ENCODE peak calls at places on chromosome 19, in ten cellular contexts. U, S, X, A, E, O, N, T, M and B are unnamed samples.
A peak's percentile ranks its signal among the peaks of the same experiment; 100 is the strongest.

GRCh38 chr19:33450689-33451088 is 70.9 kb downstream of the PEPD start:
- DNase-seq in A (no peak), N (no peak), T (peak; percentile 4), X (peak; percentile 51), M (no peak), U (no peak), S (no peak), E (no peak), O (no peak), B (no peak)

GRCh38 chr19:34841780-34842179 is 68.8 kb upstream of the ZNF599 start:
- DNase-seq in A (no peak), X (peak; percentile 23), M (no peak), S (no peak), U (no peak), N (no peak), O (no peak), T (no peak), E (no peak), B (no peak)

GRCh38 chr19:45276284-45276687 is 25.2 kb downstream of the MARK4 start:
- DNase-seq in X (no peak), E (no peak), O (no peak), T (no peak), M (no peak), S (peak; percentile 24), N (no peak), A (peak; percentile 33), U (no peak), B (no peak)

GRCh38 chr19:7982103-7982502 is 23.3 kb downstream of the ELAVL1 start:
- DNase-seq in M (no peak), X (peak; percentile 52), T (no peak), O (no peak), N (no peak), S (no peak), U (no peak), E (no peak), A (no peak), B (no peak)

GRCh38 chr19:7307590-7308218 is 13.5 kb upstream of the INSR start:
- DNase-seq in U (no peak), O (no peak), X (no peak), E (no peak), T (no peak), A (no peak), N (no peak), S (no peak), M (no peak), B (no peak)

GRCh38 chr19:55370305-55370988 is at the start of gene IL11:
- DNase-seq in U (no peak), X (no peak), S (no peak), E (no peak), A (no peak), N (no peak), T (no peak), O (no peak), M (no peak), B (no peak)

GRCh38 chr19:511101-511841 is 4.0 kb downstream of the TPGS1 start:
- DNase-seq in N (peak; percentile 90), X (no peak), T (peak; percentile 88), O (no peak), U (peak; percentile 68), M (no peak), E (no peak), A (peak; percentile 98), S (peak; percentile 91), B (peak; percentile 93)

GRCh38 chr19:38284422-38284821 is 19.6 kb upstream of the C19orf33 start:
- DNase-seq in T (no peak), X (no peak), A (no peak), E (no peak), M (no peak), S (no peak), U (peak; percentile 80), O (no peak), N (no peak), B (no peak)

GRCh38 chr19:31254611-31255010 is 94.6 kb downstream of the TSHZ3 start:
- DNase-seq in S (no peak), A (no peak), T (no peak), N (no peak), O (no peak), X (no peak), M (no peak), U (no peak), E (no peak), B (no peak)

GRCh38 chr19:4557971-4558941 is 1.2 kb downstream of the SEMA6B start:
- DNase-seq in A (no peak), N (no peak), O (no peak), S (no peak), U (peak; percentile 17), T (no peak), E (peak; percentile 82), M (no peak), X (no peak), B (peak; percentile 12)

GRCh38 chr19:40585241-40585640 is 8.6 kb downstream of the SHKBP1 start:
- DNase-seq in X (no peak), O (no peak), N (no peak), U (no peak), E (no peak), S (no peak), M (no peak), T (no peak), A (no peak), B (no peak)

GRCh38 chr19:55526216-55527196 is 10.4 kb downstream of the SBK2 start:
- DNase-seq in U (peak; percentile 75), O (no peak), A (peak; percentile 95), N (no peak), X (peak; percentile 76), S (peak; percentile 89), T (peak; percentile 85), E (peak; percentile 48), M (no peak), B (peak; percentile 94)

GRCh38 chr19:49710372-49710951 is 19.5 kb downstream of the CPT1C start:
- DNase-seq in M (no peak), N (no peak), S (no peak), U (no peak), A (no peak), X (no peak), E (no peak), O (no peak), T (no peak), B (no peak)

GRCh38 chr19:6731822-6732221 is 5.6 kb downstream of the GPR108 start:
- DNase-seq in N (no peak), X (no peak), S (no peak), E (no peak), M (no peak), T (no peak), U (no peak), A (no peak), O (no peak), B (no peak)

GRCh38 chr19:33374406-33374703 is 846 bp downstream of the CEBPG start:
- DNase-seq in E (no peak), T (no peak), X (no peak), U (no peak), O (no peak), S (no peak), M (no peak), A (peak; percentile 38), N (no peak), B (peak; percentile 36)

GRCh38 chr19:8069116-8069973 is 16.8 kb downstream of the CCL25 start:
- DNase-seq in E (no peak), M (no peak), O (no peak), A (no peak), U (peak; percentile 59), T (no peak), X (no peak), N (no peak), S (peak; percentile 17), B (peak; percentile 40)